ENCODE peak calls at places on chromosomes 13 and 19, in seven cellular contexts. L is Peyer's patch, T is IMR-90, S is WERI-Rb-1, G is transverse colon, J is left lung, O is aorta. H is an unnamed sample.

GRCh38 chr13:63421113-63421512 is 2005.5 kb upstream of the PCDH20 start:
- DNase-seq in L (no peak), T (no peak), S (no peak), G (no peak), J (no peak), O (no peak), H (no peak)

GRCh38 chr19:14528419-14529253 is 758 bp upstream of the TECR start:
- DNase-seq in L (no peak), T (no peak), S (no peak), G (no peak), J (peak; percentile 40), O (no peak), H (no peak)

GRCh38 chr13:24788538-24788937 is 24.6 kb downstream of the RNF17 start:
- DNase-seq in L (no peak), T (no peak), S (no peak), G (no peak), J (no peak), O (no peak), H (no peak)

GRCh38 chr13:74270018-74270417 is 135.8 kb upstream of the KLF12 start:
- DNase-seq in L (no peak), T (peak; percentile 10), S (no peak), G (no peak), J (no peak), O (no peak), H (no peak)

GRCh38 chr13:113086031-113086750 is 19.4 kb upstream of the F7 start:
- DNase-seq in L (no peak), T (peak; percentile 12), S (peak; percentile 54), G (no peak), J (no peak), O (peak; percentile 68), H (no peak)

GRCh38 chr13:45331981-45332830 is 8.8 kb downstream of the TPT1 start:
- DNase-seq in L (no peak), T (peak; percentile 88), S (peak; percentile 19), G (no peak), J (no peak), O (no peak), H (peak; percentile 85)

GRCh38 chr19:52685811-52686210 is 47.7 kb upstream of the ZNF83 start:
- DNase-seq in L (no peak), T (no peak), S (no peak), G (no peak), J (no peak), O (no peak), H (no peak)

GRCh38 chr19:18895038-18895827 is 725 bp downstream of the CERS1 start:
- DNase-seq in L (no peak), T (no peak), S (peak; percentile 91), G (peak; percentile 31), J (peak; percentile 47), O (no peak), H (peak; percentile 82)

GRCh38 chr13:24688901-24689300 is 8.7 kb downstream of the ATP12A start:
- DNase-seq in L (no peak), T (no peak), S (no peak), G (no peak), J (no peak), O (no peak), H (no peak)

GRCh38 chr13:96707146-96707545 is 287.1 kb downstream of the OXGR1 start:
- DNase-seq in L (no peak), T (no peak), S (no peak), G (no peak), J (no peak), O (no peak), H (no peak)

GRCh38 chr13:22773475-22773874 is 407.3 kb upstream of the SGCG start:
- DNase-seq in L (no peak), T (no peak), S (no peak), G (no peak), J (no peak), O (no peak), H (no peak)

GRCh38 chr19:53394522-53394973 is 401 bp upstream of the ZNF765 start:
- DNase-seq in L (no peak), T (peak; percentile 61), S (peak; percentile 47), G (peak; percentile 28), J (peak; percentile 52), O (peak; percentile 86), H (peak; percentile 62)

GRCh38 chr13:21546372-21546771 is 57.6 kb downstream of the MICU2 start:
- DNase-seq in L (no peak), T (no peak), S (no peak), G (no peak), J (no peak), O (no peak), H (no peak)

GRCh38 chr13:24505256-24505655 is 7.3 kb downstream of the PARP4 start:
- DNase-seq in L (no peak), T (no peak), S (no peak), G (no peak), J (no peak), O (no peak), H (no peak)

GRCh38 chr19:45499196-45500180 is 1.2 kb downstream of the PPM1N start:
- DNase-seq in L (peak; percentile 52), T (no peak), S (peak; percentile 80), G (peak; percentile 68), J (no peak), O (no peak), H (peak; percentile 28)

GRCh38 chr13:80341098-80341701 is at the start of gene SPRY2:
- DNase-seq in L (peak; percentile 65), T (peak; percentile 96), S (peak; percentile 77), G (peak; percentile 94), J (peak; percentile 94), O (peak; percentile 96), H (peak; percentile 94)

DNA sequence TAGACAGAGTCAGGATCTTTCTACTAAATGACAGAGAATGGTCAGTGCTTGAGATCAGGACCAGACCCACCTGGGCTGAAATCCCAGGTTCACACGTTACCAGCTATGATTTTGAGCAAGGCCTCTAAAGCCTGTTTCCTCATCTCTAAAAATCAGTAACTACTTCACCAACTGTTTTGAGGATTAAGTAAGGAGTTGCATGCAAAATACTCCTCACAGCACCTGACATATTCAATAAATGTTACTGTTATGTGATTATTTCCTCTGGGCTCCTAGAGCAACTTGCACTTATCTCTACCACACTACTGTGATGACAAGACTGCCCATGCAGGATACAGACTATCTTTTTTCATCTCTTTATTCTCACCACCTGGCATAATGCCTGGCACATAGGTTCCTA is 1.9 kb downstream of the KATNAL1 start:
- DNase-seq in L (no peak), T (no peak), S (no peak), G (no peak), J (no peak), O (no peak), H (no peak)
- H3K4me3 ChIP-seq in L (no peak overlapping the region), T (peak overlapping the region; percentile 20), S (no peak overlapping the region), G (no peak overlapping the region), J (no peak overlapping the region), O (no peak overlapping the region), H (peak overlapping the region; percentile 92)

GRCh38 chr13:50924025-50924424 is 14.4 kb downstream of the RNASEH2B start:
- DNase-seq in L (no peak), T (no peak), S (no peak), G (no peak), J (no peak), O (no peak), H (no peak)
- H3K9me3 ChIP-seq in L (no peaks in the 10 kb centered on the region), T (peaks cover 13% of the 10 kb centered on the region), S (no peaks in the 10 kb centered on the region), G (peaks cover 27% of the 10 kb centered on the region), J (no peaks in the 10 kb centered on the region), O (peaks cover 2% of the 10 kb centered on the region), H (peaks cover 42% of the 10 kb centered on the region)

GRCh38 chr13:99123101-99124045 is 77.3 kb upstream of the UBAC2 start:
- DNase-seq in L (no peak), T (peak; percentile 19), S (no peak), G (no peak), J (no peak), O (no peak), H (peak; percentile 7)

GRCh38 chr13:99124046-99124400 is 76.6 kb upstream of the UBAC2 start:
- DNase-seq in L (no peak), T (no peak), S (peak; percentile 96), G (no peak), J (no peak), O (no peak), H (no peak)

GRCh38 chr13:99124695-99125334 is 75.8 kb upstream of the UBAC2 start:
- DNase-seq in L (no peak), T (peak; percentile 45), S (no peak), G (no peak), J (no peak), O (no peak), H (peak; percentile 7)

GRCh38 chr13:99126821-99127220 is 73.8 kb upstream of the UBAC2 start:
- DNase-seq in L (no peak), T (no peak), S (no peak), G (no peak), J (no peak), O (no peak), H (no peak)

DNA sequence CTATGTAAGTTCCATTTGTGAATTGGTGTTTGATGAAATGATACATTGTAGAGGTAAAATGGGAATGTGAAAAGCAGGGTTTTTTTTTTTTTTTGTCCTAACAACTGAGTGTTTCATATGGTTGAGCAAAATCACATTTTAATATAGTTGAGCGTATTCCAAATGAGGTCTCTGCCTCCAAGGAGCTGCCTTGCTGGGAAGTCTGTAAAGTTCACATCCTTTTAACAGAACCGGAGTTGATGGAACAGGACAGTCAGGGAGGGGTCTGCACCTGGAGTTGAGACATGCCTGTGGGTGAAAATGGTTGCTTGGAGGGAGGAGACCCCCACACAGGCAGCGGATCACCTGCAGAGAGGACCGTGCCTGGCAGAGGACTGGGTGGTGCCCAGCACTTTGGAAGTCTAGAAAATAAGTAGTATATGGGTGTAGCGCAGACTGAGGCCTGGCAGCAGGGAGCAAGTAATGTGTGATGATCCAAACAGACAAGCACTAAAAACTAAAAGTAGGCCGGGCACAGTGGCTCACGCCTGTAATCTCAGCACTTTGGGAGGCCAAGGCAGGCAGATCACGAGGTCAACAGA is 75.2 kb upstream of the UBAC2 start:
- DNase-seq in L (no peak), T (no peak), S (no peak), G (no peak), J (no peak), O (no peak), H (no peak)
- H3K4me3 ChIP-seq in L (no peak overlapping the region), T (no peak overlapping the region), S (no peak overlapping the region), G (no peak overlapping the region), J (no peak overlapping the region), O (no peak overlapping the region), H (no peak overlapping the region)

GRCh38 chr13:18960637-18961227 is 220.9 kb downstream of the TUBA3C start:
- DNase-seq in L (no peak), T (no peak), S (no peak), G (no peak), J (no peak), O (no peak), H (no peak)

GRCh38 chr13:18959996-18960395 is 221.6 kb downstream of the TUBA3C start:
- DNase-seq in L (no peak), T (no peak), S (no peak), G (no peak), J (no peak), O (no peak), H (no peak)

GRCh38 chr13:18956473-18957078 is 225.0 kb downstream of the TUBA3C start:
- DNase-seq in L (no peak), T (no peak), S (no peak), G (no peak), J (no peak), O (no peak), H (no peak)

GRCh38 chr13:18961383-18962117 is 220.1 kb downstream of the TUBA3C start:
- DNase-seq in L (no peak), T (no peak), S (no peak), G (no peak), J (no peak), O (no peak), H (no peak)

DNA sequence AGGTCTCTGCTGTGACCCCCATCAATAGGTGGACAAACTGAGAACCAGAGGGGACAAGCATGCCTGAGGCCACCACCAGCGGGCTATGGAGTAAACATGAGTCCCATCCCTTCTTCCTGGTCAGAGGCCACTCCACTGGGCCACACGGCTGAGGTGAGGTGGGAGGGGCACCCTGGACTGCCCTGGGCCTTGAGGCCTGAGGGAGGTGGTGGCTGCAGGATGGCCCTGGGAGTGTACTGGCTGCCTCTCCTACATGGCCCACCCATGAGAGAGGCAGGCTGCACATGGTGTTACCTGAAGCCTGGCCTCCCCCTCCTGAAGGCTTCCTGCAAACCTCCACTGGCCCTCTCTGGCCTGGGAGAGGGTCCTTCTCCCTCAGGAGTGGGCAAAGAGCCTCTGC is 222.4 kb downstream of the TUBA3C start:
- DNase-seq in L (no peak), T (no peak), S (no peak), G (no peak), J (no peak), O (no peak), H (no peak)
- H3K9me3 ChIP-seq in L (peaks cover 12% of the 10 kb centered on the region), T (peaks cover 57% of the 10 kb centered on the region), S (peaks cover 13% of the 10 kb centered on the region), G (peaks cover 10% of the 10 kb centered on the region), J (no peaks in the 10 kb centered on the region), O (peaks cover 3% of the 10 kb centered on the region), H (no peaks in the 10 kb centered on the region)

H was measured in MG63.